ENCODE peak calls at places on chromosomes 11 and 22, in four cellular contexts. One of them, this sample, is unnamed.

GRCh38 chr11:61362542-61362875 is 335 bp downstream of the TMEM138 start:
- DNase-seq in naive thymus-derived CD4-positive, alpha-beta T cell: peak
- DNase-seq in OCI-LY7: peak
- DNase-seq in stomach: no peak
- DNase-seq in this sample: no peak

GRCh38 chr11:17230867-17231851 is 23.4 kb upstream of the PIK3C2A start:
- DNase-seq in naive thymus-derived CD4-positive, alpha-beta T cell: peak
- DNase-seq in OCI-LY7: peak
- DNase-seq in stomach: no peak
- DNase-seq in this sample: no peak

GRCh38 chr11:22416462-22416861 is 78.3 kb downstream of the SLC17A6 start:
- DNase-seq in naive thymus-derived CD4-positive, alpha-beta T cell: no peak
- DNase-seq in OCI-LY7: no peak
- DNase-seq in stomach: no peak
- DNase-seq in this sample: no peak

GRCh38 chr22:44023404-44024287 is 456 bp upstream of the PARVB start:
- DNase-seq in naive thymus-derived CD4-positive, alpha-beta T cell: no peak
- DNase-seq in OCI-LY7: no peak
- DNase-seq in stomach: peak
- DNase-seq in this sample: peak

GRCh38 chr22:44574057-44574456 is 76.0 kb upstream of the RTL6 start:
- DNase-seq in naive thymus-derived CD4-positive, alpha-beta T cell: no peak
- DNase-seq in OCI-LY7: no peak
- DNase-seq in stomach: peak
- DNase-seq in this sample: peak

GRCh38 chr22:41699264-41700104 is at the start of gene MEI1:
- DNase-seq in naive thymus-derived CD4-positive, alpha-beta T cell: peak
- DNase-seq in OCI-LY7: no peak
- DNase-seq in stomach: peak
- DNase-seq in this sample: peak

GRCh38 chr22:26892401-26893033 is 235.1 kb downstream of the MIAT start:
- DNase-seq in naive thymus-derived CD4-positive, alpha-beta T cell: no peak
- DNase-seq in OCI-LY7: no peak
- DNase-seq in stomach: peak
- DNase-seq in this sample: peak

GRCh38 chr11:108914211-108914610 is 249.3 kb downstream of the DDX10 start:
- DNase-seq in naive thymus-derived CD4-positive, alpha-beta T cell: no peak
- DNase-seq in OCI-LY7: no peak
- DNase-seq in stomach: no peak
- DNase-seq in this sample: no peak

GRCh38 chr11:1566381-1567051 is 5.6 kb downstream of the DUSP8 start:
- DNase-seq in naive thymus-derived CD4-positive, alpha-beta T cell: no peak
- DNase-seq in OCI-LY7: no peak
- DNase-seq in stomach: no peak
- DNase-seq in this sample: no peak

GRCh38 chr22:32803020-32803758 is 1.7 kb downstream of the TIMP3 start:
- DNase-seq in naive thymus-derived CD4-positive, alpha-beta T cell: no peak
- DNase-seq in OCI-LY7: no peak
- DNase-seq in stomach: no peak
- DNase-seq in this sample: no peak

GRCh38 chr11:2761131-2762030 is 61.6 kb upstream of the KCNQ1OT1 start:
- DNase-seq in naive thymus-derived CD4-positive, alpha-beta T cell: no peak
- DNase-seq in OCI-LY7: no peak
- DNase-seq in stomach: peak
- DNase-seq in this sample: peak

GRCh38 chr22:26979294-26979693 is 321.9 kb downstream of the MIAT start:
- DNase-seq in naive thymus-derived CD4-positive, alpha-beta T cell: no peak
- DNase-seq in OCI-LY7: no peak
- DNase-seq in stomach: no peak
- DNase-seq in this sample: no peak

GRCh38 chr11:47964546-47964945 is 15.8 kb upstream of the PTPRJ start:
- DNase-seq in naive thymus-derived CD4-positive, alpha-beta T cell: no peak
- DNase-seq in OCI-LY7: no peak
- DNase-seq in stomach: no peak
- DNase-seq in this sample: no peak

GRCh38 chr11:2541881-2542361 is 97.1 kb downstream of the KCNQ1 start:
- DNase-seq in naive thymus-derived CD4-positive, alpha-beta T cell: no peak
- DNase-seq in OCI-LY7: no peak
- DNase-seq in stomach: no peak
- DNase-seq in this sample: peak

GRCh38 chr11:15117751-15118150 is 3.0 kb downstream of the INSC start:
- DNase-seq in naive thymus-derived CD4-positive, alpha-beta T cell: no peak
- DNase-seq in OCI-LY7: no peak
- DNase-seq in stomach: no peak
- DNase-seq in this sample: no peak

GRCh38 chr11:123434262-123434661 is 4.2 kb downstream of the GRAMD1B start:
- DNase-seq in naive thymus-derived CD4-positive, alpha-beta T cell: peak
- DNase-seq in OCI-LY7: peak
- DNase-seq in stomach: no peak
- DNase-seq in this sample: no peak

GRCh38 chr22:46574993-46575914 is 37.8 kb upstream of the CELSR1 start:
- DNase-seq in naive thymus-derived CD4-positive, alpha-beta T cell: no peak
- DNase-seq in OCI-LY7: no peak
- DNase-seq in stomach: peak
- DNase-seq in this sample: peak

GRCh38 chr22:37749831-37750595 is 53.2 kb downstream of the TRIOBP start:
- DNase-seq in naive thymus-derived CD4-positive, alpha-beta T cell: no peak
- DNase-seq in OCI-LY7: no peak
- DNase-seq in stomach: no peak
- DNase-seq in this sample: no peak

GRCh38 chr11:47565340-47566165 is at the start of gene PTPMT1:
- DNase-seq in naive thymus-derived CD4-positive, alpha-beta T cell: peak
- DNase-seq in OCI-LY7: peak
- DNase-seq in stomach: peak
- DNase-seq in this sample: peak

GRCh38 chr11:118961591-118961990 is 5.5 kb downstream of the UPK2 start:
- DNase-seq in naive thymus-derived CD4-positive, alpha-beta T cell: no peak
- DNase-seq in OCI-LY7: no peak
- DNase-seq in stomach: no peak
- DNase-seq in this sample: no peak

GRCh38 chr11:86174101-86175046 is 70.2 kb upstream of the EED start:
- DNase-seq in naive thymus-derived CD4-positive, alpha-beta T cell: no peak
- DNase-seq in OCI-LY7: no peak
- DNase-seq in stomach: peak
- DNase-seq in this sample: no peak

GRCh38 chr22:22759889-22760546 is 115.6 kb downstream of the GGTLC2 start:
- DNase-seq in naive thymus-derived CD4-positive, alpha-beta T cell: no peak
- DNase-seq in OCI-LY7: no peak
- DNase-seq in stomach: no peak
- DNase-seq in this sample: no peak

GRCh38 chr11:63592975-63593395 is 21.2 kb downstream of the PLAAT3 start:
- DNase-seq in naive thymus-derived CD4-positive, alpha-beta T cell: no peak
- DNase-seq in OCI-LY7: peak
- DNase-seq in stomach: no peak
- DNase-seq in this sample: no peak

GRCh38 chr22:44730490-44731356 is 21.7 kb upstream of the ARHGAP8 start:
- DNase-seq in naive thymus-derived CD4-positive, alpha-beta T cell: no peak
- DNase-seq in OCI-LY7: no peak
- DNase-seq in stomach: no peak
- DNase-seq in this sample: no peak

GRCh38 chr11:86983071-86983488 is 27.9 kb upstream of the FZD4 start:
- DNase-seq in naive thymus-derived CD4-positive, alpha-beta T cell: no peak
- DNase-seq in OCI-LY7: no peak
- DNase-seq in stomach: peak
- DNase-seq in this sample: peak

GRCh38 chr11:61293869-61294716 is 1.0 kb downstream of the VWCE start:
- DNase-seq in naive thymus-derived CD4-positive, alpha-beta T cell: peak
- DNase-seq in OCI-LY7: peak
- DNase-seq in stomach: peak
- DNase-seq in this sample: peak

GRCh38 chr11:369336-370018 is at the start of gene B4GALNT4:
- DNase-seq in naive thymus-derived CD4-positive, alpha-beta T cell: peak
- DNase-seq in OCI-LY7: no peak
- DNase-seq in stomach: no peak
- DNase-seq in this sample: no peak

GRCh38 chr11:99260696-99261095 is 239.9 kb downstream of the CNTN5 start:
- DNase-seq in naive thymus-derived CD4-positive, alpha-beta T cell: no peak
- DNase-seq in OCI-LY7: no peak
- DNase-seq in stomach: no peak
- DNase-seq in this sample: no peak

GRCh38 chr11:131430466-131431176 is 60.2 kb downstream of the NTM start:
- DNase-seq in naive thymus-derived CD4-positive, alpha-beta T cell: no peak
- DNase-seq in OCI-LY7: no peak
- DNase-seq in stomach: no peak
- DNase-seq in this sample: no peak

GRCh38 chr22:23638611-23639010 is 6.5 kb upstream of the DRICH1 start:
- DNase-seq in naive thymus-derived CD4-positive, alpha-beta T cell: no peak
- DNase-seq in OCI-LY7: no peak
- DNase-seq in stomach: no peak
- DNase-seq in this sample: no peak

GRCh38 chr22:36409911-36410756 is 22.4 kb upstream of the MYH9 start:
- DNase-seq in naive thymus-derived CD4-positive, alpha-beta T cell: peak
- DNase-seq in OCI-LY7: peak
- DNase-seq in stomach: peak
- DNase-seq in this sample: peak

GRCh38 chr11:70397983-70398833 is at the start of gene CTTN:
- DNase-seq in naive thymus-derived CD4-positive, alpha-beta T cell: peak
- DNase-seq in OCI-LY7: peak
- DNase-seq in stomach: peak
- DNase-seq in this sample: peak

GRCh38 chr11:116740741-116741140 is 32.0 kb downstream of the BUD13 start:
- DNase-seq in naive thymus-derived CD4-positive, alpha-beta T cell: no peak
- DNase-seq in OCI-LY7: no peak
- DNase-seq in stomach: no peak
- DNase-seq in this sample: no peak

GRCh38 chr11:10304495-10305261 is at the start of gene ADM:
- DNase-seq in naive thymus-derived CD4-positive, alpha-beta T cell: no peak
- DNase-seq in OCI-LY7: no peak
- DNase-seq in stomach: peak
- DNase-seq in this sample: peak

GRCh38 chr22:46528121-46528610 is 9.3 kb downstream of the CELSR1 start:
- DNase-seq in naive thymus-derived CD4-positive, alpha-beta T cell: no peak
- DNase-seq in OCI-LY7: no peak
- DNase-seq in stomach: no peak
- DNase-seq in this sample: no peak

GRCh38 chr11:69375316-69376154 is 81.6 kb downstream of the MYEOV start:
- DNase-seq in naive thymus-derived CD4-positive, alpha-beta T cell: no peak
- DNase-seq in OCI-LY7: no peak
- DNase-seq in stomach: peak
- DNase-seq in this sample: no peak

GRCh38 chr11:77113382-77114088 is 10.9 kb downstream of the OMP start:
- DNase-seq in naive thymus-derived CD4-positive, alpha-beta T cell: no peak
- DNase-seq in OCI-LY7: peak
- DNase-seq in stomach: peak
- DNase-seq in this sample: no peak

GRCh38 chr22:48577691-48578090 is 1250.0 kb downstream of the BRD1 start:
- DNase-seq in naive thymus-derived CD4-positive, alpha-beta T cell: no peak
- DNase-seq in OCI-LY7: no peak
- DNase-seq in stomach: no peak
- DNase-seq in this sample: no peak
- H3K4me3 ChIP-seq in naive thymus-derived CD4-positive, alpha-beta T cell: no peak
- H3K4me3 ChIP-seq in OCI-LY7: no peak
- H3K4me3 ChIP-seq in stomach: no peak
- H3K4me3 ChIP-seq in this sample: no peak

DNA sequence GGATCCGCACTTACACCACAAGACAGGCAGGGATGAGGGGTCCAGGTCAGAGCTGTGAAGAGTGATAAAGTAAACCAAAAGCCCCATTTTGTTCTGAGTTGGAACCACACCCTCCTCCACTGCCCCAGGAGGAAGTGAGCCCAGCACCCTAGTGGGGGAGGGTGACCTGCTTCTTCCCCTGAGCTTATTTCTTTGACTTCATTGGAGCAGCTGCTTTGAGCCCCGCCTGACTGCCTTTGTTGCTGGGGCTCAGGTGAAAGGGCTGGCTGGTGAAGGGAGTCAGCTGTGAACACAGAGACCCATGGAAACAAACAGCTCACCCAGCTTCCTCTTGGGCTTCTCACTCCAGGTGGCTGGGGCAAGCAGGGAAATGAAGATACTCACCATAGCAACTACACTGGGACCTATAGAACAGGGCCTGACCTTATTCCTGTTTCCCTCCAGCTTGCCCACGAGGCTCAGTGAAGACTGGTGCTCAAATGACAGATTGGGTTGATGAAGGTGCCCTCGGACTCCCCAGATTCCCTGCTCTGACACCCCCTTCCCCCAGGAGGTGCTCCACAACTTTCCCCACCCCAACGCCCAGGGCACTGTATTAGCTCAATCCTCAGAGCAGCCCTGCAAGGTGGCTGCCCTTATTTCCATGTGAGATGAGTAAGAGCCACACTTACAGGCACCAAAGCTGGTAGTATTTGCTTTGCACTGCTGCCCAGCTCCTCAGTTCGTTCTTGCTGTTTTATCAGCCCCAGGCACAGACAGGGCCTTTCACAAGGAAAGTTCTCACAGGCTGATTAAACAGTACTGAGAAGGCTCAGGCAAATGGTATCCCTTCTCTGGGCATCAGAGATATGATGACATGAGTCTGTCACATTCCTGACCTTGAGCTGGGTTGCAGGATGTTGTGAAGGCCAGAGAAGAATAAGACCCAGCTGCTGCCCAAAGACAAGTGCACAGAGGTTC is 2.4 kb downstream of the UCP2 start:
- DNase-seq in naive thymus-derived CD4-positive, alpha-beta T cell: peak
- DNase-seq in OCI-LY7: peak
- DNase-seq in stomach: peak
- DNase-seq in this sample: peak
- H3K27ac ChIP-seq in naive thymus-derived CD4-positive, alpha-beta T cell: peak
- H3K27ac ChIP-seq in OCI-LY7: peak
- H3K27ac ChIP-seq in stomach: peak
- H3K27ac ChIP-seq in this sample: peak

GRCh38 chr11:128482512-128483191 is 104.7 kb downstream of the ETS1 start:
- DNase-seq in naive thymus-derived CD4-positive, alpha-beta T cell: peak
- DNase-seq in OCI-LY7: no peak
- DNase-seq in stomach: no peak
- DNase-seq in this sample: no peak
- H3K4me3 ChIP-seq in naive thymus-derived CD4-positive, alpha-beta T cell: peak
- H3K4me3 ChIP-seq in OCI-LY7: no peak
- H3K4me3 ChIP-seq in stomach: no peak
- H3K4me3 ChIP-seq in this sample: peak

GRCh38 chr11:8107642-8108041 is 26.6 kb downstream of the TUB start:
- DNase-seq in naive thymus-derived CD4-positive, alpha-beta T cell: no peak
- DNase-seq in OCI-LY7: no peak
- DNase-seq in stomach: peak
- DNase-seq in this sample: no peak
- H3K27ac ChIP-seq in naive thymus-derived CD4-positive, alpha-beta T cell: no peak
- H3K27ac ChIP-seq in OCI-LY7: no peak
- H3K27ac ChIP-seq in stomach: no peak
- H3K27ac ChIP-seq in this sample: no peak

DNA sequence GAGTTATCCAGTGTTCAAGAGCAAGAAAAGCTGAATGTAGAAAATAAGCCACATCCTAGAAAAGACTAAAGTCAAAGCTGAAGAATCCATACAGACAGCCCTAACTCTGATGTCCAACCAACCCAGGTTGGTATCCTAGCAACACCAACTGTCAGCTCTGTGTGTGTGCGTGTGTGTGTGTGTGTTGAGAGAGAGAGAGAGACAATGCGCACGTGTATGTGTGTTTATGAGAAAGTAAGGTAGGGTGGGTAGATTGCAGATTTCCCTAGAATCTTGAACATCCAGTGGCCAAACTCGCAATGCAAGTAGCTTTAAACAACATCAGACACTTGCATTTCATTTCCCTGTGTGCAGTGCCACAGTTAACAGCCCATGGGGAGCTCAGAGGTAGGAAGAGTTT is 274.9 kb downstream of the FAM181B start:
- DNase-seq in naive thymus-derived CD4-positive, alpha-beta T cell: no peak
- DNase-seq in OCI-LY7: no peak
- DNase-seq in stomach: no peak
- DNase-seq in this sample: no peak
- H3K4me3 ChIP-seq in naive thymus-derived CD4-positive, alpha-beta T cell: no peak
- H3K4me3 ChIP-seq in OCI-LY7: no peak
- H3K4me3 ChIP-seq in stomach: no peak
- H3K4me3 ChIP-seq in this sample: no peak